ENCODE peak calls at places on chromosome 21, in eight cellular contexts. H is epithelial cell of esophagus; A is pons; V is Ammon's horn; W is stimulated activated naive CD8-positive, alpha-beta T cell treated with anti-CD3 and anti-CD28 coated beads, Interleukin-15, amount 100 ng/mL, for 72 hours; Z is activated CD4-positive, alpha-beta T cell treated with anti-CD3 and anti-CD28 coated beads, Interleukin-2, amount 50 U/mL, for 24 hours; P is glutamatergic neuron; I is kidney glomerular epithelial cell. S is an unnamed sample.

GRCh38 chr21:33015091-33015490 is 10.6 kb upstream of the OLIG2 start:
- DNase-seq in H (no peak), A (no peak), V (no peak), W (no peak), Z (no peak), P (no peak), I (no peak), S (no peak)

GRCh38 chr21:42550817-42551216 is 37.2 kb downstream of the SLC37A1 start:
- DNase-seq in H (peak), A (no peak), V (no peak), W (no peak), Z (no peak), P (no peak), I (no peak), S (no peak)

GRCh38 chr21:44703731-44704635 is 7.0 kb downstream of the KRTAP10-12 start:
- DNase-seq in H (no peak), A (no peak), V (no peak), W (no peak), Z (no peak), P (no peak), I (no peak), S (no peak)

GRCh38 chr21:30269803-30270530 is 12.8 kb downstream of the KRTAP24-1 start:
- DNase-seq in H (no peak), A (no peak), V (no peak), W (no peak), Z (no peak), P (no peak), I (no peak), S (no peak)

GRCh38 chr21:45869121-45870007 is 112.2 kb upstream of the COL6A1 start:
- DNase-seq in H (peak), A (no peak), V (no peak), W (no peak), Z (no peak), P (no peak), I (no peak), S (no peak)

GRCh38 chr21:32412162-32412997 is at the start of gene EVA1C:
- DNase-seq in H (peak), A (no peak), V (peak), W (peak), Z (peak), P (peak), I (no peak), S (no peak)

GRCh38 chr21:44930543-44930981 is 9.3 kb upstream of the SLX9 start:
- DNase-seq in H (no peak), A (no peak), V (no peak), W (no peak), Z (no peak), P (no peak), I (no peak), S (no peak)

GRCh38 chr21:31850886-31851285 is 21.9 kb upstream of the HUNK start:
- DNase-seq in H (no peak), A (no peak), V (no peak), W (no peak), Z (no peak), P (no peak), I (no peak), S (no peak)

GRCh38 chr21:35528109-35529042 is 479.3 kb upstream of the RUNX1 start:
- DNase-seq in H (no peak), A (peak), V (peak), W (peak), Z (peak), P (no peak), I (peak), S (no peak)

GRCh38 chr21:35399002-35399401 is 349.9 kb upstream of the RUNX1 start:
- DNase-seq in H (no peak), A (no peak), V (no peak), W (no peak), Z (no peak), P (no peak), I (no peak), S (no peak)

GRCh38 chr21:16551101-16551695 is 821.4 kb downstream of the USP25 start:
- DNase-seq in H (no peak), A (no peak), V (no peak), W (no peak), Z (no peak), P (no peak), I (no peak), S (no peak)

GRCh38 chr21:45517249-45518065 is 24.8 kb downstream of the SLC19A1 start:
- DNase-seq in H (peak), A (no peak), V (no peak), W (peak), Z (no peak), P (peak), I (no peak), S (no peak)